ENCODE peak calls at places on chromosome 1, in eight cellular contexts. One of them, this sample, is unnamed.

GRCh38 chr1:151993084-151993733 is 450 bp downstream of the S100A10 start:
- DNase-seq in activated CD8-positive, alpha-beta T cell treated with anti-CD3 and anti-CD28 coated beads, Interleukin-2, amount 10 ng/mL, durations not matched to agents 7 days and 5 days: peak
- DNase-seq in CD8-positive, alpha-beta T cell: peak
- DNase-seq in heart left ventricle: peak
- DNase-seq in HuH-7.5: no peak
- DNase-seq in H54: no peak
- DNase-seq in activated CD4-positive, alpha-beta T cell treated with anti-CD3 and anti-CD28 coated beads, Interleukin-2, amount 50 U/mL, for 48 hours: peak
- DNase-seq in type B pancreatic cell: no peak
- DNase-seq in this sample: peak

GRCh38 chr1:60826320-60827094 is 255.9 kb upstream of the NFIA start:
- DNase-seq in activated CD8-positive, alpha-beta T cell treated with anti-CD3 and anti-CD28 coated beads, Interleukin-2, amount 10 ng/mL, durations not matched to agents 7 days and 5 days: no peak
- DNase-seq in CD8-positive, alpha-beta T cell: no peak
- DNase-seq in heart left ventricle: no peak
- DNase-seq in HuH-7.5: no peak
- DNase-seq in H54: no peak
- DNase-seq in activated CD4-positive, alpha-beta T cell treated with anti-CD3 and anti-CD28 coated beads, Interleukin-2, amount 50 U/mL, for 48 hours: no peak
- DNase-seq in type B pancreatic cell: no peak
- DNase-seq in this sample: no peak

GRCh38 chr1:50109647-50110075 is 941 bp downstream of the ELAVL4 start:
- DNase-seq in activated CD8-positive, alpha-beta T cell treated with anti-CD3 and anti-CD28 coated beads, Interleukin-2, amount 10 ng/mL, durations not matched to agents 7 days and 5 days: no peak
- DNase-seq in CD8-positive, alpha-beta T cell: no peak
- DNase-seq in heart left ventricle: no peak
- DNase-seq in HuH-7.5: no peak
- DNase-seq in H54: no peak
- DNase-seq in activated CD4-positive, alpha-beta T cell treated with anti-CD3 and anti-CD28 coated beads, Interleukin-2, amount 50 U/mL, for 48 hours: no peak
- DNase-seq in type B pancreatic cell: no peak
- DNase-seq in this sample: no peak

GRCh38 chr1:29682171-29682917 is 446.0 kb downstream of the PTPRU start:
- DNase-seq in activated CD8-positive, alpha-beta T cell treated with anti-CD3 and anti-CD28 coated beads, Interleukin-2, amount 10 ng/mL, durations not matched to agents 7 days and 5 days: no peak
- DNase-seq in CD8-positive, alpha-beta T cell: no peak
- DNase-seq in heart left ventricle: no peak
- DNase-seq in HuH-7.5: no peak
- DNase-seq in H54: no peak
- DNase-seq in activated CD4-positive, alpha-beta T cell treated with anti-CD3 and anti-CD28 coated beads, Interleukin-2, amount 50 U/mL, for 48 hours: no peak
- DNase-seq in type B pancreatic cell: peak
- DNase-seq in this sample: no peak

GRCh38 chr1:63732666-63733065 is 41.2 kb upstream of the ROR1 start:
- DNase-seq in activated CD8-positive, alpha-beta T cell treated with anti-CD3 and anti-CD28 coated beads, Interleukin-2, amount 10 ng/mL, durations not matched to agents 7 days and 5 days: no peak
- DNase-seq in CD8-positive, alpha-beta T cell: no peak
- DNase-seq in heart left ventricle: no peak
- DNase-seq in HuH-7.5: no peak
- DNase-seq in H54: no peak
- DNase-seq in activated CD4-positive, alpha-beta T cell treated with anti-CD3 and anti-CD28 coated beads, Interleukin-2, amount 50 U/mL, for 48 hours: no peak
- DNase-seq in type B pancreatic cell: no peak
- DNase-seq in this sample: no peak

GRCh38 chr1:93221913-93222312 is 41.4 kb downstream of the CCDC18 start:
- DNase-seq in activated CD8-positive, alpha-beta T cell treated with anti-CD3 and anti-CD28 coated beads, Interleukin-2, amount 10 ng/mL, durations not matched to agents 7 days and 5 days: no peak
- DNase-seq in CD8-positive, alpha-beta T cell: no peak
- DNase-seq in heart left ventricle: no peak
- DNase-seq in HuH-7.5: no peak
- DNase-seq in H54: no peak
- DNase-seq in activated CD4-positive, alpha-beta T cell treated with anti-CD3 and anti-CD28 coated beads, Interleukin-2, amount 50 U/mL, for 48 hours: no peak
- DNase-seq in type B pancreatic cell: no peak
- DNase-seq in this sample: no peak

GRCh38 chr1:244163861-244164562 is 112.9 kb downstream of the ZBTB18 start:
- DNase-seq in activated CD8-positive, alpha-beta T cell treated with anti-CD3 and anti-CD28 coated beads, Interleukin-2, amount 10 ng/mL, durations not matched to agents 7 days and 5 days: no peak
- DNase-seq in CD8-positive, alpha-beta T cell: no peak
- DNase-seq in heart left ventricle: peak
- DNase-seq in HuH-7.5: no peak
- DNase-seq in H54: peak
- DNase-seq in activated CD4-positive, alpha-beta T cell treated with anti-CD3 and anti-CD28 coated beads, Interleukin-2, amount 50 U/mL, for 48 hours: no peak
- DNase-seq in type B pancreatic cell: no peak
- DNase-seq in this sample: no peak

GRCh38 chr1:204889681-204890373 is 19.2 kb downstream of the NFASC start:
- DNase-seq in activated CD8-positive, alpha-beta T cell treated with anti-CD3 and anti-CD28 coated beads, Interleukin-2, amount 10 ng/mL, durations not matched to agents 7 days and 5 days: no peak
- DNase-seq in CD8-positive, alpha-beta T cell: no peak
- DNase-seq in heart left ventricle: no peak
- DNase-seq in HuH-7.5: no peak
- DNase-seq in H54: no peak
- DNase-seq in activated CD4-positive, alpha-beta T cell treated with anti-CD3 and anti-CD28 coated beads, Interleukin-2, amount 50 U/mL, for 48 hours: no peak
- DNase-seq in type B pancreatic cell: no peak
- DNase-seq in this sample: no peak

GRCh38 chr1:24149854-24150227 is 6.9 kb upstream of the IL22RA1 start:
- DNase-seq in activated CD8-positive, alpha-beta T cell treated with anti-CD3 and anti-CD28 coated beads, Interleukin-2, amount 10 ng/mL, durations not matched to agents 7 days and 5 days: peak
- DNase-seq in CD8-positive, alpha-beta T cell: peak
- DNase-seq in heart left ventricle: no peak
- DNase-seq in HuH-7.5: no peak
- DNase-seq in H54: peak
- DNase-seq in activated CD4-positive, alpha-beta T cell treated with anti-CD3 and anti-CD28 coated beads, Interleukin-2, amount 50 U/mL, for 48 hours: peak
- DNase-seq in type B pancreatic cell: no peak
- DNase-seq in this sample: peak

GRCh38 chr1:202553560-202554038 is 156.7 kb downstream of the SYT2 start:
- DNase-seq in activated CD8-positive, alpha-beta T cell treated with anti-CD3 and anti-CD28 coated beads, Interleukin-2, amount 10 ng/mL, durations not matched to agents 7 days and 5 days: no peak
- DNase-seq in CD8-positive, alpha-beta T cell: no peak
- DNase-seq in heart left ventricle: peak
- DNase-seq in HuH-7.5: no peak
- DNase-seq in H54: no peak
- DNase-seq in activated CD4-positive, alpha-beta T cell treated with anti-CD3 and anti-CD28 coated beads, Interleukin-2, amount 50 U/mL, for 48 hours: no peak
- DNase-seq in type B pancreatic cell: no peak
- DNase-seq in this sample: no peak

GRCh38 chr1:245986404-245987221 is 520.5 kb downstream of the SMYD3 start:
- DNase-seq in activated CD8-positive, alpha-beta T cell treated with anti-CD3 and anti-CD28 coated beads, Interleukin-2, amount 10 ng/mL, durations not matched to agents 7 days and 5 days: no peak
- DNase-seq in CD8-positive, alpha-beta T cell: no peak
- DNase-seq in heart left ventricle: no peak
- DNase-seq in HuH-7.5: no peak
- DNase-seq in H54: peak
- DNase-seq in activated CD4-positive, alpha-beta T cell treated with anti-CD3 and anti-CD28 coated beads, Interleukin-2, amount 50 U/mL, for 48 hours: no peak
- DNase-seq in type B pancreatic cell: no peak
- DNase-seq in this sample: no peak

GRCh38 chr1:147264158-147264768 is 21.8 kb downstream of the CHD1L start:
- DNase-seq in activated CD8-positive, alpha-beta T cell treated with anti-CD3 and anti-CD28 coated beads, Interleukin-2, amount 10 ng/mL, durations not matched to agents 7 days and 5 days: no peak
- DNase-seq in CD8-positive, alpha-beta T cell: no peak
- DNase-seq in heart left ventricle: no peak
- DNase-seq in HuH-7.5: no peak
- DNase-seq in H54: peak
- DNase-seq in activated CD4-positive, alpha-beta T cell treated with anti-CD3 and anti-CD28 coated beads, Interleukin-2, amount 50 U/mL, for 48 hours: no peak
- DNase-seq in type B pancreatic cell: no peak
- DNase-seq in this sample: no peak

GRCh38 chr1:184056921-184057496 is 5.5 kb downstream of the TSEN15 start:
- DNase-seq in activated CD8-positive, alpha-beta T cell treated with anti-CD3 and anti-CD28 coated beads, Interleukin-2, amount 10 ng/mL, durations not matched to agents 7 days and 5 days: no peak
- DNase-seq in CD8-positive, alpha-beta T cell: no peak
- DNase-seq in heart left ventricle: no peak
- DNase-seq in HuH-7.5: no peak
- DNase-seq in H54: no peak
- DNase-seq in activated CD4-positive, alpha-beta T cell treated with anti-CD3 and anti-CD28 coated beads, Interleukin-2, amount 50 U/mL, for 48 hours: no peak
- DNase-seq in type B pancreatic cell: no peak
- DNase-seq in this sample: no peak

GRCh38 chr1:160637821-160638539 is 8.9 kb downstream of the SLAMF1 start:
- DNase-seq in activated CD8-positive, alpha-beta T cell treated with anti-CD3 and anti-CD28 coated beads, Interleukin-2, amount 10 ng/mL, durations not matched to agents 7 days and 5 days: peak
- DNase-seq in CD8-positive, alpha-beta T cell: peak
- DNase-seq in heart left ventricle: no peak
- DNase-seq in HuH-7.5: no peak
- DNase-seq in H54: no peak
- DNase-seq in activated CD4-positive, alpha-beta T cell treated with anti-CD3 and anti-CD28 coated beads, Interleukin-2, amount 50 U/mL, for 48 hours: no peak
- DNase-seq in type B pancreatic cell: no peak
- DNase-seq in this sample: no peak

GRCh38 chr1:1162597-1163537 is 10.8 kb upstream of the TTLL10 start:
- DNase-seq in activated CD8-positive, alpha-beta T cell treated with anti-CD3 and anti-CD28 coated beads, Interleukin-2, amount 10 ng/mL, durations not matched to agents 7 days and 5 days: no peak
- DNase-seq in CD8-positive, alpha-beta T cell: no peak
- DNase-seq in heart left ventricle: no peak
- DNase-seq in HuH-7.5: no peak
- DNase-seq in H54: no peak
- DNase-seq in activated CD4-positive, alpha-beta T cell treated with anti-CD3 and anti-CD28 coated beads, Interleukin-2, amount 50 U/mL, for 48 hours: no peak
- DNase-seq in type B pancreatic cell: no peak
- DNase-seq in this sample: peak

GRCh38 chr1:235867903-235868469 is 1.3 kb upstream of the LYST start:
- DNase-seq in activated CD8-positive, alpha-beta T cell treated with anti-CD3 and anti-CD28 coated beads, Interleukin-2, amount 10 ng/mL, durations not matched to agents 7 days and 5 days: peak
- DNase-seq in CD8-positive, alpha-beta T cell: peak
- DNase-seq in heart left ventricle: no peak
- DNase-seq in HuH-7.5: no peak
- DNase-seq in H54: no peak
- DNase-seq in activated CD4-positive, alpha-beta T cell treated with anti-CD3 and anti-CD28 coated beads, Interleukin-2, amount 50 U/mL, for 48 hours: no peak
- DNase-seq in type B pancreatic cell: no peak
- DNase-seq in this sample: no peak

GRCh38 chr1:37476087-37476452 is 1.7 kb downstream of the ZC3H12A start:
- DNase-seq in activated CD8-positive, alpha-beta T cell treated with anti-CD3 and anti-CD28 coated beads, Interleukin-2, amount 10 ng/mL, durations not matched to agents 7 days and 5 days: no peak
- DNase-seq in CD8-positive, alpha-beta T cell: no peak
- DNase-seq in heart left ventricle: no peak
- DNase-seq in HuH-7.5: no peak
- DNase-seq in H54: no peak
- DNase-seq in activated CD4-positive, alpha-beta T cell treated with anti-CD3 and anti-CD28 coated beads, Interleukin-2, amount 50 U/mL, for 48 hours: no peak
- DNase-seq in type B pancreatic cell: no peak
- DNase-seq in this sample: peak

GRCh38 chr1:197429372-197429771 is 161.3 kb downstream of the CRB1 start:
- DNase-seq in activated CD8-positive, alpha-beta T cell treated with anti-CD3 and anti-CD28 coated beads, Interleukin-2, amount 10 ng/mL, durations not matched to agents 7 days and 5 days: no peak
- DNase-seq in CD8-positive, alpha-beta T cell: no peak
- DNase-seq in heart left ventricle: no peak
- DNase-seq in HuH-7.5: no peak
- DNase-seq in H54: no peak
- DNase-seq in activated CD4-positive, alpha-beta T cell treated with anti-CD3 and anti-CD28 coated beads, Interleukin-2, amount 50 U/mL, for 48 hours: no peak
- DNase-seq in type B pancreatic cell: no peak
- DNase-seq in this sample: no peak

GRCh38 chr1:117060441-117061317 is 553 bp downstream of the TTF2 start:
- DNase-seq in activated CD8-positive, alpha-beta T cell treated with anti-CD3 and anti-CD28 coated beads, Interleukin-2, amount 10 ng/mL, durations not matched to agents 7 days and 5 days: no peak
- DNase-seq in CD8-positive, alpha-beta T cell: no peak
- DNase-seq in heart left ventricle: no peak
- DNase-seq in HuH-7.5: peak
- DNase-seq in H54: peak
- DNase-seq in activated CD4-positive, alpha-beta T cell treated with anti-CD3 and anti-CD28 coated beads, Interleukin-2, amount 50 U/mL, for 48 hours: no peak
- DNase-seq in type B pancreatic cell: no peak
- DNase-seq in this sample: no peak

GRCh38 chr1:201614262-201615015 is 75.5 kb downstream of the NAV1 start:
- DNase-seq in activated CD8-positive, alpha-beta T cell treated with anti-CD3 and anti-CD28 coated beads, Interleukin-2, amount 10 ng/mL, durations not matched to agents 7 days and 5 days: peak
- DNase-seq in CD8-positive, alpha-beta T cell: no peak
- DNase-seq in heart left ventricle: peak
- DNase-seq in HuH-7.5: no peak
- DNase-seq in H54: no peak
- DNase-seq in activated CD4-positive, alpha-beta T cell treated with anti-CD3 and anti-CD28 coated beads, Interleukin-2, amount 50 U/mL, for 48 hours: no peak
- DNase-seq in type B pancreatic cell: peak
- DNase-seq in this sample: no peak

GRCh38 chr1:11045428-11046269 is 1.4 kb downstream of the MASP2 start:
- DNase-seq in activated CD8-positive, alpha-beta T cell treated with anti-CD3 and anti-CD28 coated beads, Interleukin-2, amount 10 ng/mL, durations not matched to agents 7 days and 5 days: no peak
- DNase-seq in CD8-positive, alpha-beta T cell: no peak
- DNase-seq in heart left ventricle: no peak
- DNase-seq in HuH-7.5: no peak
- DNase-seq in H54: no peak
- DNase-seq in activated CD4-positive, alpha-beta T cell treated with anti-CD3 and anti-CD28 coated beads, Interleukin-2, amount 50 U/mL, for 48 hours: no peak
- DNase-seq in type B pancreatic cell: no peak
- DNase-seq in this sample: no peak

GRCh38 chr1:91226741-91227140 is 177.9 kb downstream of the HFM1 start:
- DNase-seq in activated CD8-positive, alpha-beta T cell treated with anti-CD3 and anti-CD28 coated beads, Interleukin-2, amount 10 ng/mL, durations not matched to agents 7 days and 5 days: no peak
- DNase-seq in CD8-positive, alpha-beta T cell: no peak
- DNase-seq in heart left ventricle: no peak
- DNase-seq in HuH-7.5: no peak
- DNase-seq in H54: no peak
- DNase-seq in activated CD4-positive, alpha-beta T cell treated with anti-CD3 and anti-CD28 coated beads, Interleukin-2, amount 50 U/mL, for 48 hours: no peak
- DNase-seq in type B pancreatic cell: no peak
- DNase-seq in this sample: no peak

GRCh38 chr1:65949230-65949626 is 156.5 kb downstream of the PDE4B start:
- DNase-seq in activated CD8-positive, alpha-beta T cell treated with anti-CD3 and anti-CD28 coated beads, Interleukin-2, amount 10 ng/mL, durations not matched to agents 7 days and 5 days: no peak
- DNase-seq in CD8-positive, alpha-beta T cell: no peak
- DNase-seq in heart left ventricle: no peak
- DNase-seq in HuH-7.5: no peak
- DNase-seq in H54: no peak
- DNase-seq in activated CD4-positive, alpha-beta T cell treated with anti-CD3 and anti-CD28 coated beads, Interleukin-2, amount 50 U/mL, for 48 hours: no peak
- DNase-seq in type B pancreatic cell: no peak
- DNase-seq in this sample: no peak

GRCh38 chr1:155555915-155556314 is 6.7 kb downstream of the ASH1L start:
- DNase-seq in activated CD8-positive, alpha-beta T cell treated with anti-CD3 and anti-CD28 coated beads, Interleukin-2, amount 10 ng/mL, durations not matched to agents 7 days and 5 days: peak
- DNase-seq in CD8-positive, alpha-beta T cell: no peak
- DNase-seq in heart left ventricle: no peak
- DNase-seq in HuH-7.5: no peak
- DNase-seq in H54: no peak
- DNase-seq in activated CD4-positive, alpha-beta T cell treated with anti-CD3 and anti-CD28 coated beads, Interleukin-2, amount 50 U/mL, for 48 hours: no peak
- DNase-seq in type B pancreatic cell: no peak
- DNase-seq in this sample: no peak

GRCh38 chr1:15352122-15352957 is 57.3 kb upstream of the EFHD2 start:
- DNase-seq in activated CD8-positive, alpha-beta T cell treated with anti-CD3 and anti-CD28 coated beads, Interleukin-2, amount 10 ng/mL, durations not matched to agents 7 days and 5 days: peak
- DNase-seq in CD8-positive, alpha-beta T cell: peak
- DNase-seq in heart left ventricle: no peak
- DNase-seq in HuH-7.5: no peak
- DNase-seq in H54: peak
- DNase-seq in activated CD4-positive, alpha-beta T cell treated with anti-CD3 and anti-CD28 coated beads, Interleukin-2, amount 50 U/mL, for 48 hours: peak
- DNase-seq in type B pancreatic cell: no peak
- DNase-seq in this sample: peak

GRCh38 chr1:51422367-51423097 is 92.2 kb upstream of the TTC39A start:
- DNase-seq in activated CD8-positive, alpha-beta T cell treated with anti-CD3 and anti-CD28 coated beads, Interleukin-2, amount 10 ng/mL, durations not matched to agents 7 days and 5 days: no peak
- DNase-seq in CD8-positive, alpha-beta T cell: no peak
- DNase-seq in heart left ventricle: no peak
- DNase-seq in HuH-7.5: no peak
- DNase-seq in H54: no peak
- DNase-seq in activated CD4-positive, alpha-beta T cell treated with anti-CD3 and anti-CD28 coated beads, Interleukin-2, amount 50 U/mL, for 48 hours: no peak
- DNase-seq in type B pancreatic cell: no peak
- DNase-seq in this sample: no peak

GRCh38 chr1:108125312-108126138 is 74.6 kb downstream of the SLC25A24 start:
- DNase-seq in activated CD8-positive, alpha-beta T cell treated with anti-CD3 and anti-CD28 coated beads, Interleukin-2, amount 10 ng/mL, durations not matched to agents 7 days and 5 days: peak
- DNase-seq in CD8-positive, alpha-beta T cell: peak
- DNase-seq in heart left ventricle: peak
- DNase-seq in HuH-7.5: peak
- DNase-seq in H54: peak
- DNase-seq in activated CD4-positive, alpha-beta T cell treated with anti-CD3 and anti-CD28 coated beads, Interleukin-2, amount 50 U/mL, for 48 hours: peak
- DNase-seq in type B pancreatic cell: peak
- DNase-seq in this sample: peak